ENCODE peak calls at places on chromosomes 5 and 9, in six cellular contexts. K is dorsolateral prefrontal cortex, F is PC-3, S is kidney, P is tibial nerve, B is BJ. Q is an unnamed sample.

GRCh38 chr5:53642006-53642405 is 81.6 kb downstream of the NDUFS4 start:
- DNase-seq in K (no peak), F (no peak), B (peak; percentile 9), S (no peak), P (no peak), Q (no peak)

GRCh38 chr9:137902646-137903045 is 25.1 kb downstream of the CACNA1B start:
- DNase-seq in P (no peak), B (no peak), K (no peak), F (no peak), S (no peak), Q (no peak)

GRCh38 chr5:121199238-121199999 is 652.3 kb upstream of the FTMT start:
- DNase-seq in K (no peak), S (no peak), P (no peak), F (peak; percentile 34), B (no peak), Q (no peak)

GRCh38 chr5:171953860-171954701 is 52.4 kb downstream of the FBXW11 start:
- DNase-seq in S (no peak), K (no peak), P (no peak), F (peak; percentile 87), B (no peak), Q (no peak)

GRCh38 chr5:82601085-82601484 is 322.9 kb upstream of the RPS23 start:
- DNase-seq in S (no peak), P (no peak), K (no peak), B (no peak), F (no peak), Q (no peak)

GRCh38 chr5:86332851-86333250 is 284.9 kb upstream of the COX7C start:
- DNase-seq in B (no peak), K (no peak), F (no peak), P (no peak), S (no peak), Q (no peak)

GRCh38 chr9:75930766-75931311 is 40.4 kb downstream of the PCSK5 start:
- DNase-seq in S (no peak), K (no peak), F (no peak), P (no peak), B (no peak), Q (no peak)

GRCh38 chr5:158013939-158014338 is 155.0 kb upstream of the CLINT1 start:
- DNase-seq in S (no peak), P (no peak), K (no peak), F (peak; percentile 77), B (no peak), Q (no peak)

GRCh38 chr5:3542158-3542557 is 53.5 kb upstream of the IRX1 start:
- DNase-seq in B (no peak), F (peak; percentile 10), P (no peak), S (no peak), K (no peak), Q (no peak)

GRCh38 chr5:153565822-153566221 is 75.4 kb downstream of the GRIA1 start:
- DNase-seq in S (no peak), P (no peak), B (peak; percentile 77), K (no peak), F (peak; percentile 60), Q (no peak)

GRCh38 chr5:53991942-53992341 is 318.4 kb downstream of the ARL15 start:
- DNase-seq in P (no peak), F (no peak), S (no peak), B (no peak), K (no peak), Q (no peak)

GRCh38 chr5:43315262-43315661 is 2.0 kb upstream of the HMGCS1 start:
- DNase-seq in P (no peak), S (no peak), B (no peak), F (peak; percentile 98), K (no peak), Q (no peak)

GRCh38 chr5:63125862-63126261 is 547.2 kb downstream of the LRRC70 start:
- DNase-seq in K (no peak), F (peak; percentile 56), S (no peak), P (no peak), B (no peak), Q (no peak)

GRCh38 chr9:10612649-10613398 is at the start of gene PTPRD:
- DNase-seq in B (no peak), K (peak; percentile 72), S (peak; percentile 73), P (no peak), F (peak; percentile 77), Q (no peak)

GRCh38 chr5:139105621-139106071 is 92.5 kb downstream of the SIL1 start:
- DNase-seq in P (no peak), S (no peak), B (no peak), K (peak; percentile 62), F (no peak), Q (no peak)

GRCh38 chr9:2288309-2288708 is 273.2 kb downstream of the SMARCA2 start:
- DNase-seq in B (no peak), F (no peak), K (no peak), P (no peak), S (no peak), Q (no peak)

GRCh38 chr5:179890751-179891682 is 16.7 kb downstream of the TBC1D9B start:
- DNase-seq in S (peak; percentile 52), P (no peak), F (no peak), B (no peak), K (no peak), Q (no peak)

GRCh38 chr5:126746290-126746689 is 30.6 kb upstream of the LMNB1 start:
- DNase-seq in F (no peak), P (no peak), B (no peak), K (no peak), S (no peak), Q (no peak)

GRCh38 chr9:93267091-93267541 is 83.2 kb downstream of the WNK2 start:
- DNase-seq in S (peak; percentile 68), B (no peak), F (no peak), P (no peak), K (no peak), Q (no peak)

GRCh38 chr5:181203093-181203711 is 1.8 kb downstream of the TRIM7 start:
- DNase-seq in B (no peak), K (no peak), F (no peak), P (no peak), S (no peak), Q (no peak)

GRCh38 chr9:16515879-16516289 is 354.6 kb downstream of the BNC2 start:
- DNase-seq in K (no peak), P (no peak), B (no peak), F (no peak), S (no peak), Q (no peak)

GRCh38 chr5:177500685-177501522 is 3.5 kb upstream of the PDLIM7 start:
- DNase-seq in P (peak; percentile 90), S (peak; percentile 96), K (peak; percentile 92), F (peak; percentile 88), B (no peak), Q (peak; percentile 95)

DNA sequence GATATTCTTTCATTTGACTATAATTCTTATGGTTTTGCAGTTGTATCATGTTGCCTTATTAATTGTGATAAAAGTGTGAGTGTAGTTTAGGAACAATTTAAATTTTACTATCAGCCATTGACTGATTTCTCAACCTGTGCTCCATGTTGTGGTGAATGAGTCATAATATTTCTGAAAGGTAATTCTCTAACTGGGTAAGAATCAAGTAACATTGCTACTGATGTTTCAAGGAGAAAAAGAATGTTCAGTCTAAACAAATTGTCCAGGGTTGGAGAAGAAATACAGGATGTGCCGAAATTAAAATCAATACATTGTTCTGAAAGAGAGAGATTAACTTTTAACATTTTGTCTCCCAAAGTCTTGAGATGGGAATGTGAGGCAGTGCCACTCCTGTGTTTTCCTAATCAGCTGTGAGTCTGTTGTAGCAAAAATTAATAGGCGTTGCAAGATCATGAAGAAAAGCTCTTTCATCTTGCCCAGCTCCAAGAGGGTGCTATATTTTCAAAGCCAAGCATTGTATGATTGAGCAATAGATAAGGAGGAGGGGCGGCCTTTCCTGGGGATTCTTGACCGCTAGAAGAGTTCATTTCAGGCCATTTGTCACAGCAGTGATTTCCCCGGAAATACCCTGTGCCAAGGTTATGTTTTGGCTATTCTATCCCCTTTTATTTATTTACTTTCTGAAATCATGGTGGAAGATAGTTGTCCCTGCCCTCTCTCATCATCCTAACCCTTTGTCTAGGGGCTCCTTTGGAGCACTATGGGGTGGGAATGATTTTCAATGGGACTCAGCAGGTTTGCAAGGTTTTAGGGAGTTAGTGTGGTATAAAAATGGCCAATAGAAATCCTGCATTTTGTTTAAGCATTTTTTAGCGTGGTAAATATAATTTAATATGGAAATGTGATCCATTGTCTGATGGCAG is 151.6 kb downstream of the FOCAD start:
- DNase-seq in B (no peak), S (no peak), K (no peak), F (peak; percentile 26), P (no peak), Q (no peak)
- H3K4me3 ChIP-seq in B (no peak overlapping the region), S (no peak overlapping the region), K (no peak overlapping the region), F (no peak overlapping the region), P (no peak overlapping the region), Q (no peak overlapping the region)

DNA sequence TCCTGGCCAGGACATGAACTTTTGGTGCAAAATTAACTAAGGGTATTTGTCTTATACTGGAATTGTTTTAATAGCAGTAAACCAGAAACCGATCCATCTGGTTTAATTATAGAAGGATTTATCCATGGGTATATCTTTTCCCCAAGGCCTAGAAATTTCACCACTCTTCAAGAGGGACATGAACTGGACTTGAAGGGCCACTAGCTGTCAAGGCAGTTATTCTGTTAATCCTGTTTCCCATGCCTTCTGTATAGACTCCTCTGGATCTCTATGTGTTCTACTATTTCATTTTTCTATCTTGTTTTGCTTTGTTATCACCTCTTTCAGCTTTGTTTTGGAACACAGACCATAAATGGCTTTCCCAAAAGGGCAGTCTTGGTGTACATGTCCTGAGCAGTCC is 467.6 kb downstream of the KIF4B start:
- DNase-seq in P (no peak), K (no peak), F (no peak), S (no peak), B (no peak), Q (no peak)
- H3K4me3 ChIP-seq in P (no peak overlapping the region), K (no peak overlapping the region), F (no peak overlapping the region), S (no peak overlapping the region), B (no peak overlapping the region), Q (no peak overlapping the region)

GRCh38 chr5:95080026-95080425 is 204.9 kb downstream of the MCTP1 start:
- DNase-seq in B (no peak), K (no peak), P (no peak), F (no peak), S (no peak), Q (no peak)

GRCh38 chr5:95078868-95079267 is 206.0 kb downstream of the MCTP1 start:
- DNase-seq in F (no peak), P (no peak), K (no peak), S (no peak), B (no peak), Q (no peak)

GRCh38 chr5:95081500-95082355 is 203.2 kb downstream of the MCTP1 start:
- DNase-seq in K (peak; percentile 49), F (peak; percentile 83), B (peak; percentile 54), P (peak; percentile 26), S (peak; percentile 15), Q (no peak)

GRCh38 chr5:95083606-95084005 is 201.3 kb downstream of the MCTP1 start:
- DNase-seq in S (no peak), F (peak; percentile 17), P (no peak), B (no peak), K (no peak), Q (no peak)

GRCh38 chr5:95080456-95080855 is 204.4 kb downstream of the MCTP1 start:
- DNase-seq in F (no peak), S (no peak), P (no peak), B (no peak), K (no peak), Q (no peak)
- H3K4me3 ChIP-seq in F (peak overlapping the region; percentile 77), S (no peak overlapping the region), P (peak overlapping the region; percentile 43), B (no peak overlapping the region), K (peak overlapping the region; percentile 44), Q (peak overlapping the region; percentile 26)

DNA sequence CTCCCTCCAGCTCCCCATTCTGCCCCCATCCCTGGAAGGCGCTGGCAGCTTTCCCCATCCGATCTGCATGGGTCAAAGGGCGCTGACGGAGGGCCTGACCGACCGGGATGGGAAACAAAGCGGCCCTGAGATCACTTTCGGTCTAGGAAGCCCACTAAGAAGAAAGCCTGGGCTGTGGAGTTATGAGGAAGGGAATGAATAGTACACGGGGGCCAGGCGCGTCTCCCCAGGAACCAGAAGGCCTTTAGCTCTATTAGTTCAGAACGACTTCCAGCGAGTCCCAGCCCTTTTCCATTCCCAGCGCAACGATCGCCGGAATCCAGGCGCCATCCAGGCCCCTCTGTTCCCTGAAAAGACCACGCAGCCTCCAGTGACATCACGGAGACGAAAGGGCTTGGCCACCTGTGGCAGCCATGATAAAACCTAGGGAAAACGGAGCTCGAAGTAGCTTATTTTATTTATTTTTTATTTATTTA is 70.1 kb upstream of the CCDC180 start:
- DNase-seq in S (no peak), F (no peak), B (no peak), P (no peak), K (no peak), Q (no peak)
- H3K4me3 ChIP-seq in S (peak overlapping the region; percentile 91), F (no peak overlapping the region), B (no peak overlapping the region), P (peak overlapping the region; percentile 76), K (peak overlapping the region; percentile 83), Q (no peak overlapping the region)

Q was measured in ascending aorta.